ENCODE peak calls at places on chromosome 11, in four cellular contexts. One of them, this sample, is unnamed.

GRCh38 chr11:26331911-26332571 is at the start of gene ANO3:
- DNase-seq in suprapubic skin: no peak
- DNase-seq in fibroblast of lung: peak; percentile 89
- DNase-seq in H1: peak; percentile 97
- DNase-seq in this sample: peak; percentile 80

GRCh38 chr11:74521666-74522252 is 28.2 kb upstream of the LIPT2 start:
- DNase-seq in suprapubic skin: no peak
- DNase-seq in fibroblast of lung: no peak
- DNase-seq in H1: no peak
- DNase-seq in this sample: no peak

GRCh38 chr11:8070417-8071101 is 10.5 kb upstream of the TUB start:
- DNase-seq in suprapubic skin: no peak
- DNase-seq in fibroblast of lung: peak; percentile 74
- DNase-seq in H1: no peak
- DNase-seq in this sample: peak; percentile 45

GRCh38 chr11:100573911-100574513 is 113.1 kb upstream of the ARHGAP42 start:
- DNase-seq in suprapubic skin: no peak
- DNase-seq in fibroblast of lung: no peak
- DNase-seq in H1: no peak
- DNase-seq in this sample: no peak

GRCh38 chr11:128431931-128432330 is 155.4 kb downstream of the ETS1 start:
- DNase-seq in suprapubic skin: no peak
- DNase-seq in fibroblast of lung: no peak
- DNase-seq in H1: no peak
- DNase-seq in this sample: no peak

GRCh38 chr11:113773092-113773415 is 438 bp downstream of the ZW10 start:
- DNase-seq in suprapubic skin: no peak
- DNase-seq in fibroblast of lung: peak; percentile 20
- DNase-seq in H1: no peak
- DNase-seq in this sample: peak; percentile 33

GRCh38 chr11:103961010-103961409 is 75.4 kb upstream of the DDI1 start:
- DNase-seq in suprapubic skin: no peak
- DNase-seq in fibroblast of lung: peak; percentile 51
- DNase-seq in H1: no peak
- DNase-seq in this sample: peak; percentile 23

GRCh38 chr11:11179239-11179638 is 173.8 kb downstream of the CSNK2A3 start:
- DNase-seq in suprapubic skin: no peak
- DNase-seq in fibroblast of lung: peak; percentile 77
- DNase-seq in H1: no peak
- DNase-seq in this sample: peak; percentile 78

GRCh38 chr11:21933095-21933494 is 259.8 kb upstream of the ANO5 start:
- DNase-seq in suprapubic skin: no peak
- DNase-seq in fibroblast of lung: no peak
- DNase-seq in H1: no peak
- DNase-seq in this sample: peak; percentile 4

GRCh38 chr11:65742353-65742752 is 21.8 kb upstream of the RNASEH2C start:
- DNase-seq in suprapubic skin: no peak
- DNase-seq in fibroblast of lung: no peak
- DNase-seq in H1: no peak
- DNase-seq in this sample: no peak

GRCh38 chr11:77873345-77873744 is 52.4 kb downstream of the AAMDC start:
- DNase-seq in suprapubic skin: no peak
- DNase-seq in fibroblast of lung: no peak
- DNase-seq in H1: no peak
- DNase-seq in this sample: no peak

GRCh38 chr11:69959461-69959860 is 118.7 kb upstream of the ANO1 start:
- DNase-seq in suprapubic skin: no peak
- DNase-seq in fibroblast of lung: no peak
- DNase-seq in H1: no peak
- DNase-seq in this sample: no peak

GRCh38 chr11:69964247-69964643 is 113.9 kb upstream of the ANO1 start:
- DNase-seq in suprapubic skin: no peak
- DNase-seq in fibroblast of lung: no peak
- DNase-seq in H1: no peak
- DNase-seq in this sample: no peak

GRCh38 chr11:69963533-69964246 is 114.4 kb upstream of the ANO1 start:
- DNase-seq in suprapubic skin: no peak
- DNase-seq in fibroblast of lung: peak; percentile 39
- DNase-seq in H1: no peak
- DNase-seq in this sample: no peak

GRCh38 chr11:69961738-69962137 is 116.4 kb upstream of the ANO1 start:
- DNase-seq in suprapubic skin: no peak
- DNase-seq in fibroblast of lung: no peak
- DNase-seq in H1: no peak
- DNase-seq in this sample: no peak

DNA sequence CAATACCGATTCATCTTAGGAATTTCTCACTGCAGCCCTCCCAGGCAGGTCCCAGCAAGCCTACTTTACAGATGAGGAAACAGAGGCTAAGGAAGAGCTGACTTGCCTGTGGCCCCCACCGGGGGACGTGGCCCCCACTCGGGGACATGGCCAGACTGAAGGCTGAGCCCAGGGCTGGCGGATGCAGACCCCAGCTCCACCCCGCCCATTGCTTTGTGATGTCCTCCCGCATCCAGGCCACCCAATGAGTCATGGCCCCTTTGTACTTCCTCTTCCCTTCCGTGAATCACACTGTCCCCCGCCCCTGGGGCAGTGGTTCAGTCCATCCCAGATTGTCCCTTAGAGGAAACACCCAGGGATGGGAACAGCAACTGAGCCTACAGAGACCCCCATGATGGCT is 116.0 kb upstream of the ANO1 start:
- DNase-seq in suprapubic skin: no peak
- DNase-seq in fibroblast of lung: peak; percentile 44
- DNase-seq in H1: no peak
- DNase-seq in this sample: peak; percentile 66
- H3K27ac ChIP-seq in suprapubic skin: no peak overlapping the region
- H3K27ac ChIP-seq in fibroblast of lung: no peak overlapping the region
- H3K27ac ChIP-seq in H1: no peak overlapping the region
- H3K27ac ChIP-seq in this sample: no peak overlapping the region

GRCh38 chr11:34446389-34446788 is 7.7 kb downstream of the CAT start:
- DNase-seq in suprapubic skin: no peak
- DNase-seq in fibroblast of lung: no peak
- DNase-seq in H1: no peak
- DNase-seq in this sample: no peak

GRCh38 chr11:34451053-34451452 is 12.3 kb downstream of the CAT start:
- DNase-seq in suprapubic skin: no peak
- DNase-seq in fibroblast of lung: no peak
- DNase-seq in H1: no peak
- DNase-seq in this sample: no peak

GRCh38 chr11:34447044-34447443 is 8.3 kb downstream of the CAT start:
- DNase-seq in suprapubic skin: no peak
- DNase-seq in fibroblast of lung: no peak
- DNase-seq in H1: no peak
- DNase-seq in this sample: no peak

GRCh38 chr11:34449013-34449412 is 10.3 kb downstream of the CAT start:
- DNase-seq in suprapubic skin: no peak
- DNase-seq in fibroblast of lung: no peak
- DNase-seq in H1: no peak
- DNase-seq in this sample: no peak

GRCh38 chr11:34448223-34448994 is 9.7 kb downstream of the CAT start:
- DNase-seq in suprapubic skin: no peak
- DNase-seq in fibroblast of lung: no peak
- DNase-seq in H1: no peak
- DNase-seq in this sample: no peak
- TF ChIP-seq CTCF in suprapubic skin: no peak
- TF ChIP-seq CTCF in fibroblast of lung: no peak
- TF ChIP-seq CTCF in H1: no peak
- TF ChIP-seq CTCF in this sample: no peak

GRCh38 chr11:1918436-1919315 is 827 bp upstream of the TNNT3 start:
- DNase-seq in suprapubic skin: no peak
- DNase-seq in fibroblast of lung: no peak
- DNase-seq in H1: no peak
- DNase-seq in this sample: no peak

GRCh38 chr11:1915795-1916131 is 3.7 kb upstream of the TNNT3 start:
- DNase-seq in suprapubic skin: no peak
- DNase-seq in fibroblast of lung: no peak
- DNase-seq in H1: no peak
- DNase-seq in this sample: no peak

GRCh38 chr11:1916132-1916985 is 3.1 kb upstream of the TNNT3 start:
- DNase-seq in suprapubic skin: no peak
- DNase-seq in fibroblast of lung: no peak
- DNase-seq in H1: no peak
- DNase-seq in this sample: no peak

GRCh38 chr11:1917523-1918435 is 1.7 kb upstream of the TNNT3 start:
- DNase-seq in suprapubic skin: no peak
- DNase-seq in fibroblast of lung: no peak
- DNase-seq in H1: no peak
- DNase-seq in this sample: no peak

GRCh38 chr11:1916986-1917522 is 2.4 kb upstream of the TNNT3 start:
- DNase-seq in suprapubic skin: no peak
- DNase-seq in fibroblast of lung: no peak
- DNase-seq in H1: no peak
- DNase-seq in this sample: no peak
- H3K27ac ChIP-seq in suprapubic skin: no peak overlapping the region
- H3K27ac ChIP-seq in fibroblast of lung: no peak overlapping the region
- H3K27ac ChIP-seq in H1: no peak overlapping the region
- H3K27ac ChIP-seq in this sample: peak overlapping the region; percentile 76

GRCh38 chr11:67261635-67261941 is 4.7 kb upstream of the GRK2 start:
- DNase-seq in suprapubic skin: no peak
- DNase-seq in fibroblast of lung: no peak
- DNase-seq in H1: no peak
- DNase-seq in this sample: no peak

GRCh38 chr11:67264886-67265632 is 1.2 kb upstream of the GRK2 start:
- DNase-seq in suprapubic skin: no peak
- DNase-seq in fibroblast of lung: no peak
- DNase-seq in H1: no peak
- DNase-seq in this sample: peak; percentile 66

GRCh38 chr11:67261942-67262681 is 4.2 kb upstream of the GRK2 start:
- DNase-seq in suprapubic skin: no peak
- DNase-seq in fibroblast of lung: no peak
- DNase-seq in H1: no peak
- DNase-seq in this sample: no peak

GRCh38 chr11:67264260-67264659 is 2.0 kb upstream of the GRK2 start:
- DNase-seq in suprapubic skin: no peak
- DNase-seq in fibroblast of lung: no peak
- DNase-seq in H1: no peak
- DNase-seq in this sample: no peak

DNA sequence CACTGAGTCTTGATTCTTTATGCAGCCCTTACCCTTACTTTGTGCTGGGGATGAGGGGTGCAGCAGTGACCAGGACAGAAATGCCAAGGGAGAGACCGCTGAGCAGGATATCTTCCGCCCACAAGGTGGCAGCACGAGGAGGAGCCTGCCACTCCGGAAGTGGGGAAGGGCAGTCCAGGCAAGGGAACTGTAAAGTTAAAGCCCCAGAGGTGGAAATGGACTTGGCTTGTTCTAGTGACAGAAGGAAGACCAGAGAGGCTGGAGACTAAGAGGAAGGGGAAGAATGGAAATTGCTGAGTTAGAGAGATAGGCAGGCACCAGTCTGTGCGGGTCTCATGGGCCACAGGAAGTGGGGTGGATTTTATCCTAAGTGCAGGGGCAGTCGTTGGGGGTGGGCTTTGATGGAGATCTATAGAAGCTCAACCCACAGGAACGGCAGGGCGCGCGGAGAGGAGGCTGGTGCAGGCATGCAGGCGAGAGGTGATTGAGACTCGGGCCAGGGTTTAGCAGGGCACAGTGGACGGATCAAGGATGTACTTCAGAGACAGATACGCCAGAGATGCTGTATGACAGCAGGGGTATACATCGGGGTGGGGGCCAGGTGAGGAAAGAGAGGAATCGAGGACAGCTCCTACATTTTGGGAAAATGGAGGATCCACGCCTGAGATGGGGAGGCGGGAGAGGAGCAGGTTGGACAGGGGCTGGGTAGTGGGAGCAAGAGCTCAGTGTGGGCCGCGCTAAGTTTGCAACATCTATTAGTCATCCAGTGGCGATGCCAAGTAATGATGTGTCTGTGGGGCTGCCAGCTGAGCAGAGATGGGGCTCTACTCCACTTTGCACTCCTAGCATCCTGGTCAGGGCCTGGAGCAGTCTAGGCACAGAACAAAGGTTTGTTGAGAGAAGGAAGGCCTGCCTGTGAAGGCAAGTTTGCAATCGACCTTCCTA is 3.3 kb upstream of the GRK2 start:
- DNase-seq in suprapubic skin: no peak
- DNase-seq in fibroblast of lung: peak; percentile 74
- DNase-seq in H1: peak; percentile 90
- DNase-seq in this sample: peak; percentile 88
- TF ChIP-seq CTCF in suprapubic skin: peak; percentile 61
- TF ChIP-seq CTCF in fibroblast of lung: peak; percentile 90
- TF ChIP-seq CTCF in H1: peak; percentile 93
- TF ChIP-seq CTCF in this sample: peak; percentile 92

GRCh38 chr11:79076526-79077115 is 364.2 kb downstream of the TENM4 start:
- DNase-seq in suprapubic skin: no peak
- DNase-seq in fibroblast of lung: no peak
- DNase-seq in H1: no peak
- DNase-seq in this sample: no peak
- H3K27ac ChIP-seq in suprapubic skin: no peak overlapping the region
- H3K27ac ChIP-seq in fibroblast of lung: no peak overlapping the region
- H3K27ac ChIP-seq in H1: no peak overlapping the region
- H3K27ac ChIP-seq in this sample: no peak overlapping the region

DNA sequence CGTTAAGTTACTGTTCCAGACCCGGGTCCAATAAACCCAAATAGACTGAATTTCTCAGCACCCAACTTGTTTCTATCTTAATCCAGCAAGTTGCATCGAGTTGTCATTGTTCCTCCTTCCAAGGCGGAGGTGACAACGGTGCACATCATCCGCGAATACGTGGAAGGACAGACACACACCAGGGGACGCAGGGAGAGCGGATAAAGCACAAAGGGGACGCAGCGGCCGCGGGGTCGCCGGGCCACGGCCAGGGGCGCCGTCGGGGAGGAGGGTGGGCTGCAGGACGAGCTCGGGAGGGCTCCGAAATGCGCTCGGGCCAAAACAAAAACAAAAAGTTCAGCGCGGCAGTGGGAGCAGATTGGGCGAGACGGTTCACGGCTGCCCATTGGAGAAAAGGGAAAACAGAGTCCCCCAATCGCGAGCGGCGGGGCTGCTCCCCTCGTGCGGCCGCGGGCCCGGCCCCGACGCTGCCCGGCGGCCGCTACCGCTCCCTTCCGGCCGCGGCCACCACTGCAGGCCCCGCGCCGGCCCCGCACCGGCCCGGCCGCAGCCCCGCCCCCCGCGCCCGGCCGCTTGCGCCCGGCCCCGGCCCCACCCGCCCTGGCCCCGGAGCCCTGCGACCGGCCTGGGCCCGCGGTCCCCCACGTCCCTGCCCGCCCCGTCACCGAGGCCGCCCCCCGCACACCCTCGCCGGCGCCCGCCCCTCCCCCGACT is 518 bp downstream of the KMT5B start:
- DNase-seq in suprapubic skin: peak; percentile 89
- DNase-seq in fibroblast of lung: peak; percentile 78
- DNase-seq in H1: peak; percentile 68
- DNase-seq in this sample: peak; percentile 75
- TF ChIP-seq CTCF in suprapubic skin: no peak
- TF ChIP-seq CTCF in fibroblast of lung: no peak
- TF ChIP-seq CTCF in H1: peak; percentile 19
- TF ChIP-seq CTCF in this sample: peak; percentile 65

DNA sequence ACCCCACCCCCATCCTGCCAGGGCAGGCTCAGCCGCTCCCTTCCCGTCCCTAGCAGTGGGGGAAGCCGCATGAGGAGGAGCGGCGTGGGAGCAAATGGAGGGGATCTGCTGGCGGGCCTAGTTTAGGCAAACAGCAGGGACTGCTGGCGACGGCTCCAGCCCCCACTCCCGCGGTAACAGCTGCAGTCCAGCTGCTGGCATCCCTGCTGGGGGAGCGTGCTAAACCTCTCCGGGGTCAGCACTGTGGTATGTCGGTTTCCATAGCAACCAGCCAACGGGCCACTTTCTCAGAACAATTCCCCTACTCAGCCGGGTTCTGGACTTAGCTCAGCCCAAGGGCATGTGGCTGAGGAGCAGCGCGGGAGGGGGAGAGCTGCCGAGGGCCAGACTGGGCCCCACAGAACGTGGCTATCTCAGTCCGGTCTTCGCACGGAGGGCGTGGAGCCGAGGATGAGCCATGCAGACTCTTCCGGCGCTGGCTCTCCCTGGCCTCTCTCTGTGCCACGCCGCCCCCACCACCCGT is 98.8 kb downstream of the PKNOX2 start:
- DNase-seq in suprapubic skin: no peak
- DNase-seq in fibroblast of lung: peak; percentile 99
- DNase-seq in H1: peak; percentile 87
- DNase-seq in this sample: no peak
- H3K27ac ChIP-seq in suprapubic skin: no peak overlapping the region
- H3K27ac ChIP-seq in fibroblast of lung: peak overlapping the region; percentile 85
- H3K27ac ChIP-seq in H1: peak overlapping the region; percentile 30
- H3K27ac ChIP-seq in this sample: no peak overlapping the region